ENCODE peak calls at places on chromosomes 5 and 9, in five cellular contexts. M, Z, E, O and D are unnamed samples.
A peak's percentile ranks its signal among the peaks of the same experiment; 100 is the strongest.

GRCh38 chr5:68000805-68001204 is 214.8 kb upstream of the PIK3R1 start:
- DNase-seq in M (no peak), Z (no peak), E (no peak), O (no peak), D (no peak)

GRCh38 chr5:135034186-135034962 is at the start of gene PITX1:
- DNase-seq in M (no peak), Z (peak; percentile 70), E (peak; percentile 65), O (peak; percentile 71), D (peak; percentile 33)

GRCh38 chr5:64690417-64691151 is at the start of gene SHISAL2B:
- DNase-seq in M (no peak), Z (peak; percentile 55), E (no peak), O (peak; percentile 79), D (peak; percentile 61)

GRCh38 chr9:116901260-116901659 is 214.2 kb downstream of the TRIM32 start:
- DNase-seq in M (no peak), Z (no peak), E (peak; percentile 4), O (no peak), D (no peak)

GRCh38 chr9:115649991-115650472 is 503.6 kb upstream of the PAPPA start:
- DNase-seq in M (peak; percentile 81), Z (no peak), E (no peak), O (no peak), D (no peak)

GRCh38 chr9:109652971-109653370 is 127.0 kb upstream of the PALM2AKAP2 start:
- DNase-seq in M (no peak), Z (peak; percentile 10), E (peak; percentile 76), O (peak; percentile 53), D (peak; percentile 64)

GRCh38 chr5:147748590-147748989 is 33.9 kb downstream of the JAKMIP2 start:
- DNase-seq in M (no peak), Z (no peak), E (no peak), O (peak; percentile 48), D (no peak)

GRCh38 chr9:18142964-18143363 is 331.0 kb upstream of the ADAMTSL1 start:
- DNase-seq in M (no peak), Z (no peak), E (peak; percentile 26), O (peak; percentile 54), D (peak; percentile 33)

GRCh38 chr9:76223749-76224340 is 170.4 kb downstream of the RFK start:
- DNase-seq in M (no peak), Z (no peak), E (no peak), O (no peak), D (no peak)

GRCh38 chr5:91839232-91839631 is 456.1 kb upstream of the ARRDC3 start:
- DNase-seq in M (no peak), Z (no peak), E (no peak), O (no peak), D (no peak)

GRCh38 chr9:38068866-38069628 is at the start of gene SHB:
- DNase-seq in M (peak; percentile 65), Z (peak; percentile 95), E (peak; percentile 59), O (peak; percentile 79), D (peak; percentile 91)

GRCh38 chr5:123807177-123807900 is 295.4 kb downstream of the CSNK1G3 start:
- DNase-seq in M (no peak), Z (no peak), E (peak; percentile 45), O (no peak), D (peak; percentile 75)

GRCh38 chr9:106970219-106970975 is 107.4 kb downstream of the ZNF462 start:
- DNase-seq in M (no peak), Z (no peak), E (no peak), O (peak; percentile 45), D (no peak)

GRCh38 chr9:129095170-129095667 is 14.3 kb downstream of the DOLPP1 start:
- DNase-seq in M (no peak), Z (no peak), E (no peak), O (no peak), D (no peak)

GRCh38 chr9:99105152-99106043 is 485 bp downstream of the TGFBR1 start:
- DNase-seq in M (peak; percentile 65), Z (peak; percentile 90), E (peak; percentile 50), O (peak; percentile 62), D (peak; percentile 86)

GRCh38 chr9:23752859-23753258 is 73.2 kb downstream of the ELAVL2 start:
- DNase-seq in M (no peak), Z (no peak), E (no peak), O (no peak), D (no peak)

GRCh38 chr9:93678199-93679019 is 102.0 kb downstream of the PHF2 start:
- DNase-seq in M (peak; percentile 8), Z (peak; percentile 16), E (no peak), O (no peak), D (no peak)

GRCh38 chr5:138439537-138440225 is 824 bp downstream of the REEP2 start:
- DNase-seq in M (no peak), Z (peak; percentile 77), E (no peak), O (peak; percentile 41), D (peak; percentile 20)

GRCh38 chr9:116750543-116750942 is 63.4 kb downstream of the TRIM32 start:
- DNase-seq in M (no peak), Z (no peak), E (no peak), O (no peak), D (no peak)

GRCh38 chr9:136793063-136793946 is 2.2 kb downstream of the TMEM141 start:
- DNase-seq in M (no peak), Z (no peak), E (no peak), O (peak; percentile 38), D (peak; percentile 21)

GRCh38 chr5:179274321-179275315 is 70.6 kb downstream of the ADAMTS2 start:
- DNase-seq in M (peak; percentile 29), Z (peak; percentile 70), E (no peak), O (no peak), D (no peak)

GRCh38 chr5:1008451-1009358 is at the start of gene NKD2:
- DNase-seq in M (peak; percentile 14), Z (peak; percentile 93), E (peak; percentile 38), O (peak; percentile 69), D (peak; percentile 29)

GRCh38 chr9:122777935-122778671 is 10.6 kb upstream of the OR5C1 start:
- DNase-seq in M (no peak), Z (no peak), E (peak; percentile 64), O (no peak), D (no peak)

GRCh38 chr9:86925686-86926085 is 21.6 kb downstream of the GAS1 start:
- DNase-seq in M (no peak), Z (no peak), E (no peak), O (no peak), D (no peak)

GRCh38 chr5:68749648-68750047 is 344.2 kb upstream of the SLC30A5 start:
- DNase-seq in M (no peak), Z (no peak), E (peak; percentile 8), O (no peak), D (no peak)

GRCh38 chr9:121498487-121499176 is 1.0 kb downstream of the GGTA1 start:
- DNase-seq in M (peak; percentile 46), Z (peak; percentile 47), E (peak; percentile 21), O (peak; percentile 51), D (peak; percentile 67)

GRCh38 chr9:3880851-3881250 is 355.1 kb upstream of the RFX3 start:
- DNase-seq in M (no peak), Z (no peak), E (peak; percentile 87), O (no peak), D (peak; percentile 88)

GRCh38 chr9:78439192-78439865 is 142.4 kb downstream of the PSAT1 start:
- DNase-seq in M (peak; percentile 60), Z (peak; percentile 87), E (peak; percentile 87), O (peak; percentile 94), D (peak; percentile 90)

GRCh38 chr5:59709346-59709821 is 184.1 kb downstream of the PDE4D start:
- DNase-seq in M (no peak), Z (no peak), E (no peak), O (peak; percentile 71), D (no peak)

DNA sequence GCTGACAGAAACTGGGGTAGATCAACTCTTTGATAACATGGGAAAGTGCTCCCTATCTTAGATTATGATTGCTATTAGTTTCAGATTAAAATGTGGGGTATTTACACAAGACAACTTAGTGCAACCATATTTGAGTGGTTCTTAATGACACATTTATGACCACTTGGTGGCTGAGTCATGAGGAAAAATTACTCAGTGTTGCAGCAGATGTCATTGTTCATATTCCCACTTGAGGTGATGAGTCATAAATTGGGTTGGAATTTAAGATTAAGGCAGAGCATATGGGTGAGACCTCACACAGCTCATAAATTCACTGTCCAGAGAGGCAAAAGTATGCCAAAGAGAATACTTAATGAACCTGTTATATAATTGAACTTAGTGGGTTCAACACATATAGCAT is 408.3 kb downstream of the DMRT2 start:
- DNase-seq in M (no peak), Z (no peak), E (peak; percentile 91), O (no peak), D (peak; percentile 81)
- H3K27me3 ChIP-seq in M (no peaks in the 10 kb centered on the region), Z (no peaks in the 10 kb centered on the region), E (no peaks in the 10 kb centered on the region), O (no peaks in the 10 kb centered on the region), D (no peaks in the 10 kb centered on the region)

GRCh38 chr9:127531676-127532075 is 80.4 kb downstream of the LRSAM1 start:
- DNase-seq in M (no peak), Z (no peak), E (no peak), O (peak; percentile 52), D (no peak)
- TF ChIP-seq CTCF in M (no peak), Z (no peak), E (no peak), O (no peak), D (no peak)

GRCh38 chr9:126915846-126916543 is 1.4 kb downstream of the RALGPS1 start:
- DNase-seq in M (no peak), Z (no peak), E (no peak), O (no peak), D (no peak)

GRCh38 chr9:126916909-126917308 is 2.3 kb downstream of the RALGPS1 start:
- DNase-seq in M (no peak), Z (no peak), E (no peak), O (peak; percentile 58), D (no peak)

GRCh38 chr9:126914458-126915280 is at the start of gene RALGPS1:
- DNase-seq in M (peak; percentile 94), Z (peak; percentile 99), E (peak; percentile 91), O (peak; percentile 99), D (peak; percentile 97)

GRCh38 chr9:126919193-126919592 is 4.6 kb downstream of the RALGPS1 start:
- DNase-seq in M (no peak), Z (no peak), E (no peak), O (no peak), D (no peak)

GRCh38 chr9:126915281-126915816 is 767 bp downstream of the RALGPS1 start:
- DNase-seq in M (peak; percentile 28), Z (no peak), E (peak; percentile 61), O (peak; percentile 96), D (no peak)
- H3K4me3 ChIP-seq in M (peak overlapping the region; percentile 58), Z (peak overlapping the region; percentile 59), E (peak overlapping the region; percentile 68), O (peak overlapping the region; percentile 69), D (peak overlapping the region; percentile 69)

GRCh38 chr5:93601053-93601429 is 18.0 kb downstream of the NR2F1 start:
- DNase-seq in M (no peak), Z (peak; percentile 23), E (no peak), O (no peak), D (no peak)

GRCh38 chr5:93600409-93601052 is 17.5 kb downstream of the NR2F1 start:
- DNase-seq in M (no peak), Z (no peak), E (no peak), O (no peak), D (no peak)

GRCh38 chr5:93599427-93600146 is 16.6 kb downstream of the NR2F1 start:
- DNase-seq in M (no peak), Z (peak; percentile 44), E (no peak), O (peak; percentile 79), D (no peak)

GRCh38 chr5:93598141-93598996 is 15.3 kb downstream of the NR2F1 start:
- DNase-seq in M (no peak), Z (peak; percentile 22), E (no peak), O (no peak), D (no peak)

DNA sequence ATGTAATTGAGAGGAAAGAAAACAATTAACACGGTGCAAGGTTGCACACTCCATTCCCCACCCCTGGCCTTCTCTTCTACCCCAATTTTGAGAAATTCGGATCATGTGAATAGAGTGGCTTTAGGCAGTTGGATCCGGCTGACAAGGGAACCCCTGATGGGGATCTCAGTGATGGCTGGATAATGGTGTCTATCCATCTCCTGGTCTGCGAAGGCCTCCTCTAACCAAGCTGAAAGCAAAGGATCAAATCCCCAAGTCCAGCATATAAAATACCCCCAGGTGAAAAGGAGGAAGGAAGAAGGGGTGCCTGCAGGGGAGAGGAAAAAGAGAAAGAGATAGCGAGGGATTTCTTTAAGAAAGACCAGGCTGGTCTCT is 16.0 kb downstream of the NR2F1 start:
- DNase-seq in M (no peak), Z (peak; percentile 23), E (no peak), O (no peak), D (no peak)
- H3K27me3 ChIP-seq in M (no peaks in the 10 kb centered on the region), Z (no peaks in the 10 kb centered on the region), E (no peaks in the 10 kb centered on the region), O (peaks cover 100% of the 10 kb centered on the region), D (peaks cover 100% of the 10 kb centered on the region)